ENCODE peak calls at places on chromosomes 16 and 17, in ten cellular contexts. One of them, this sample, is unnamed.

GRCh38 chr17:1058423-1059130 is 61.6 kb downstream of the TIMM22 start:
- DNase-seq in foreskin fibroblast: peak
- DNase-seq in K562: peak
- DNase-seq in choroid plexus epithelial cell: peak
- DNase-seq in AG10803: peak
- DNase-seq in CD8-positive, alpha-beta memory T cell: no peak
- DNase-seq in ovary: no peak
- DNase-seq in AG04450: no peak
- DNase-seq in Peyer's patch: peak
- DNase-seq in RWPE2: no peak
- DNase-seq in this sample: no peak

GRCh38 chr17:77212081-77212832 is 71.5 kb downstream of the SEC14L1 start:
- DNase-seq in AG04450: no peak
- DNase-seq in RWPE2: no peak
- DNase-seq in CD8-positive, alpha-beta memory T cell: no peak
- DNase-seq in K562: no peak
- DNase-seq in Peyer's patch: no peak
- DNase-seq in AG10803: no peak
- DNase-seq in foreskin fibroblast: no peak
- DNase-seq in ovary: no peak
- DNase-seq in choroid plexus epithelial cell: no peak
- DNase-seq in this sample: no peak

GRCh38 chr16:70717817-70718216 is 32.0 kb upstream of the MTSS2 start:
- DNase-seq in CD8-positive, alpha-beta memory T cell: no peak
- DNase-seq in foreskin fibroblast: no peak
- DNase-seq in RWPE2: no peak
- DNase-seq in AG10803: no peak
- DNase-seq in AG04450: no peak
- DNase-seq in choroid plexus epithelial cell: no peak
- DNase-seq in Peyer's patch: no peak
- DNase-seq in ovary: no peak
- DNase-seq in K562: no peak
- DNase-seq in this sample: no peak

GRCh38 chr17:77845541-77846225 is 112.8 kb upstream of the TNRC6C start:
- DNase-seq in RWPE2: no peak
- DNase-seq in foreskin fibroblast: no peak
- DNase-seq in AG10803: no peak
- DNase-seq in ovary: no peak
- DNase-seq in Peyer's patch: no peak
- DNase-seq in choroid plexus epithelial cell: no peak
- DNase-seq in AG04450: no peak
- DNase-seq in K562: no peak
- DNase-seq in CD8-positive, alpha-beta memory T cell: no peak
- DNase-seq in this sample: no peak

GRCh38 chr16:29916979-29917378 is 9.0 kb downstream of the KCTD13 start:
- DNase-seq in ovary: no peak
- DNase-seq in AG10803: no peak
- DNase-seq in AG04450: no peak
- DNase-seq in CD8-positive, alpha-beta memory T cell: no peak
- DNase-seq in choroid plexus epithelial cell: no peak
- DNase-seq in K562: no peak
- DNase-seq in Peyer's patch: no peak
- DNase-seq in foreskin fibroblast: no peak
- DNase-seq in RWPE2: no peak
- DNase-seq in this sample: no peak

GRCh38 chr17:78563189-78564145 is 13.7 kb downstream of the DNAH17 start:
- DNase-seq in foreskin fibroblast: no peak
- DNase-seq in AG10803: no peak
- DNase-seq in choroid plexus epithelial cell: no peak
- DNase-seq in CD8-positive, alpha-beta memory T cell: no peak
- DNase-seq in AG04450: no peak
- DNase-seq in ovary: no peak
- DNase-seq in RWPE2: no peak
- DNase-seq in Peyer's patch: no peak
- DNase-seq in K562: no peak
- DNase-seq in this sample: no peak

GRCh38 chr16:17768257-17768656 is 297.5 kb upstream of the XYLT1 start:
- DNase-seq in foreskin fibroblast: peak
- DNase-seq in AG04450: no peak
- DNase-seq in AG10803: peak
- DNase-seq in ovary: no peak
- DNase-seq in K562: no peak
- DNase-seq in RWPE2: no peak
- DNase-seq in CD8-positive, alpha-beta memory T cell: no peak
- DNase-seq in Peyer's patch: no peak
- DNase-seq in choroid plexus epithelial cell: peak
- DNase-seq in this sample: no peak

GRCh38 chr16:48433849-48434530 is 48.8 kb upstream of the SIAH1 start:
- DNase-seq in ovary: no peak
- DNase-seq in RWPE2: no peak
- DNase-seq in foreskin fibroblast: no peak
- DNase-seq in K562: no peak
- DNase-seq in choroid plexus epithelial cell: peak
- DNase-seq in Peyer's patch: no peak
- DNase-seq in AG10803: no peak
- DNase-seq in AG04450: no peak
- DNase-seq in CD8-positive, alpha-beta memory T cell: no peak
- DNase-seq in this sample: no peak

GRCh38 chr17:80371196-80371595 is 43.8 kb upstream of the ENDOV start:
- DNase-seq in AG04450: no peak
- DNase-seq in ovary: no peak
- DNase-seq in Peyer's patch: peak
- DNase-seq in choroid plexus epithelial cell: no peak
- DNase-seq in K562: no peak
- DNase-seq in AG10803: no peak
- DNase-seq in RWPE2: no peak
- DNase-seq in CD8-positive, alpha-beta memory T cell: no peak
- DNase-seq in foreskin fibroblast: no peak
- DNase-seq in this sample: no peak
- H3K4me3 ChIP-seq in AG04450: no peak
- H3K4me3 ChIP-seq in ovary: no peak
- H3K4me3 ChIP-seq in Peyer's patch: no peak
- H3K4me3 ChIP-seq in choroid plexus epithelial cell: no peak
- H3K4me3 ChIP-seq in K562: no peak
- H3K4me3 ChIP-seq in AG10803: no peak
- H3K4me3 ChIP-seq in RWPE2: no peak
- H3K4me3 ChIP-seq in CD8-positive, alpha-beta memory T cell: no peak
- H3K4me3 ChIP-seq in foreskin fibroblast: no peak
- H3K4me3 ChIP-seq in this sample: no peak

GRCh38 chr17:42520540-42520951 is 15.5 kb upstream of the NAGLU start:
- DNase-seq in ovary: peak
- DNase-seq in K562: peak
- DNase-seq in RWPE2: no peak
- DNase-seq in CD8-positive, alpha-beta memory T cell: no peak
- DNase-seq in foreskin fibroblast: no peak
- DNase-seq in AG04450: no peak
- DNase-seq in Peyer's patch: no peak
- DNase-seq in AG10803: no peak
- DNase-seq in choroid plexus epithelial cell: no peak
- DNase-seq in this sample: no peak

GRCh38 chr17:42518046-42518754 is 17.8 kb upstream of the NAGLU start:
- DNase-seq in choroid plexus epithelial cell: peak
- DNase-seq in Peyer's patch: peak
- DNase-seq in AG04450: peak
- DNase-seq in AG10803: peak
- DNase-seq in ovary: peak
- DNase-seq in CD8-positive, alpha-beta memory T cell: no peak
- DNase-seq in RWPE2: peak
- DNase-seq in foreskin fibroblast: peak
- DNase-seq in K562: peak
- DNase-seq in this sample: peak

GRCh38 chr17:42518755-42519545 is 17.1 kb upstream of the NAGLU start:
- DNase-seq in Peyer's patch: peak
- DNase-seq in ovary: peak
- DNase-seq in CD8-positive, alpha-beta memory T cell: no peak
- DNase-seq in AG04450: no peak
- DNase-seq in choroid plexus epithelial cell: peak
- DNase-seq in RWPE2: no peak
- DNase-seq in AG10803: peak
- DNase-seq in foreskin fibroblast: peak
- DNase-seq in K562: peak
- DNase-seq in this sample: no peak

GRCh38 chr17:42521036-42521435 is 15.0 kb upstream of the NAGLU start:
- DNase-seq in foreskin fibroblast: no peak
- DNase-seq in AG10803: peak
- DNase-seq in choroid plexus epithelial cell: no peak
- DNase-seq in K562: no peak
- DNase-seq in AG04450: no peak
- DNase-seq in Peyer's patch: no peak
- DNase-seq in RWPE2: no peak
- DNase-seq in CD8-positive, alpha-beta memory T cell: no peak
- DNase-seq in ovary: no peak
- DNase-seq in this sample: no peak

GRCh38 chr17:42519546-42520444 is 16.2 kb upstream of the NAGLU start:
- DNase-seq in AG10803: peak
- DNase-seq in choroid plexus epithelial cell: peak
- DNase-seq in K562: peak
- DNase-seq in RWPE2: peak
- DNase-seq in foreskin fibroblast: peak
- DNase-seq in CD8-positive, alpha-beta memory T cell: no peak
- DNase-seq in ovary: peak
- DNase-seq in AG04450: peak
- DNase-seq in Peyer's patch: peak
- DNase-seq in this sample: no peak
- H3K4me3 ChIP-seq in AG10803: no peak
- H3K4me3 ChIP-seq in choroid plexus epithelial cell: no peak
- H3K4me3 ChIP-seq in K562: no peak
- H3K4me3 ChIP-seq in RWPE2: no peak
- H3K4me3 ChIP-seq in foreskin fibroblast: no peak
- H3K4me3 ChIP-seq in CD8-positive, alpha-beta memory T cell: no peak
- H3K4me3 ChIP-seq in ovary: no peak
- H3K4me3 ChIP-seq in AG04450: peak
- H3K4me3 ChIP-seq in Peyer's patch: no peak
- H3K4me3 ChIP-seq in this sample: no peak

GRCh38 chr16:72937360-72937759 is 110.6 kb downstream of the ZFHX3 start:
- DNase-seq in choroid plexus epithelial cell: no peak
- DNase-seq in RWPE2: no peak
- DNase-seq in K562: no peak
- DNase-seq in ovary: no peak
- DNase-seq in CD8-positive, alpha-beta memory T cell: no peak
- DNase-seq in foreskin fibroblast: no peak
- DNase-seq in Peyer's patch: peak
- DNase-seq in AG04450: no peak
- DNase-seq in AG10803: no peak
- DNase-seq in this sample: no peak

GRCh38 chr16:72938426-72939164 is 109.3 kb downstream of the ZFHX3 start:
- DNase-seq in CD8-positive, alpha-beta memory T cell: no peak
- DNase-seq in foreskin fibroblast: peak
- DNase-seq in K562: peak
- DNase-seq in AG10803: peak
- DNase-seq in Peyer's patch: peak
- DNase-seq in AG04450: peak
- DNase-seq in RWPE2: no peak
- DNase-seq in choroid plexus epithelial cell: peak
- DNase-seq in ovary: peak
- DNase-seq in this sample: no peak

GRCh38 chr16:72937916-72938315 is 110.0 kb downstream of the ZFHX3 start:
- DNase-seq in AG10803: no peak
- DNase-seq in K562: no peak
- DNase-seq in ovary: no peak
- DNase-seq in foreskin fibroblast: no peak
- DNase-seq in choroid plexus epithelial cell: no peak
- DNase-seq in RWPE2: no peak
- DNase-seq in AG04450: no peak
- DNase-seq in Peyer's patch: peak
- DNase-seq in CD8-positive, alpha-beta memory T cell: no peak
- DNase-seq in this sample: no peak

GRCh38 chr16:72940886-72941285 is 107.0 kb downstream of the ZFHX3 start:
- DNase-seq in K562: no peak
- DNase-seq in choroid plexus epithelial cell: no peak
- DNase-seq in foreskin fibroblast: no peak
- DNase-seq in CD8-positive, alpha-beta memory T cell: no peak
- DNase-seq in AG04450: no peak
- DNase-seq in RWPE2: no peak
- DNase-seq in AG10803: no peak
- DNase-seq in ovary: no peak
- DNase-seq in Peyer's patch: no peak
- DNase-seq in this sample: no peak

DNA sequence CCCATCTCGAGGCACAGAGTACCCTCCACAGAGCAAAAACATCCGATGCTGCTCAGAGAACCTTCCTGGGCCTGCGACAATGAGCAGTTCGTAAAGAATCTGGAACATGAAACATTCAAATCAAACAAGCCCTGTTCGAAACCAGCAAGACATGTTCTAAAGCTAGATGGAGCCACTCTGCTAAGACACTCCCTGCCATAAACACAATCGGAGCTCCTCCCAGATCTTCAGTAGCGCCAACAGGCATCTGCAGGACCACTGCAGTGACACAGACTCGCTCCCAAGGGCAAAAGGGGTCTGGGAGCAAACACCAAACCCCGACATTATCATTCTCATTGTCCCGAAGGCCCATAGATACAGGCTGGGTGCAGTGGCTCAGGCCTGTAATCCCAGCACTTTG is 108.7 kb downstream of the ZFHX3 start:
- DNase-seq in choroid plexus epithelial cell: peak
- DNase-seq in ovary: peak
- DNase-seq in AG10803: peak
- DNase-seq in RWPE2: no peak
- DNase-seq in Peyer's patch: peak
- DNase-seq in AG04450: peak
- DNase-seq in foreskin fibroblast: peak
- DNase-seq in CD8-positive, alpha-beta memory T cell: no peak
- DNase-seq in K562: no peak
- DNase-seq in this sample: no peak
- H3K4me3 ChIP-seq in choroid plexus epithelial cell: no peak
- H3K4me3 ChIP-seq in ovary: no peak
- H3K4me3 ChIP-seq in AG10803: peak
- H3K4me3 ChIP-seq in RWPE2: no peak
- H3K4me3 ChIP-seq in Peyer's patch: no peak
- H3K4me3 ChIP-seq in AG04450: peak
- H3K4me3 ChIP-seq in foreskin fibroblast: peak
- H3K4me3 ChIP-seq in CD8-positive, alpha-beta memory T cell: no peak
- H3K4me3 ChIP-seq in K562: no peak
- H3K4me3 ChIP-seq in this sample: no peak

GRCh38 chr17:64385187-64386083 is 5.2 kb downstream of the PECAM1 start:
- DNase-seq in AG10803: peak
- DNase-seq in ovary: peak
- DNase-seq in RWPE2: no peak
- DNase-seq in K562: peak
- DNase-seq in AG04450: peak
- DNase-seq in Peyer's patch: no peak
- DNase-seq in CD8-positive, alpha-beta memory T cell: peak
- DNase-seq in choroid plexus epithelial cell: peak
- DNase-seq in foreskin fibroblast: peak
- DNase-seq in this sample: no peak

GRCh38 chr17:64388961-64389565 is 1.6 kb downstream of the PECAM1 start:
- DNase-seq in K562: no peak
- DNase-seq in foreskin fibroblast: no peak
- DNase-seq in AG10803: no peak
- DNase-seq in Peyer's patch: no peak
- DNase-seq in RWPE2: no peak
- DNase-seq in choroid plexus epithelial cell: no peak
- DNase-seq in AG04450: no peak
- DNase-seq in CD8-positive, alpha-beta memory T cell: no peak
- DNase-seq in ovary: no peak
- DNase-seq in this sample: no peak

GRCh38 chr17:64386412-64387144 is 4.1 kb downstream of the PECAM1 start:
- DNase-seq in choroid plexus epithelial cell: no peak
- DNase-seq in foreskin fibroblast: no peak
- DNase-seq in AG04450: no peak
- DNase-seq in AG10803: no peak
- DNase-seq in ovary: no peak
- DNase-seq in Peyer's patch: no peak
- DNase-seq in K562: peak
- DNase-seq in RWPE2: no peak
- DNase-seq in CD8-positive, alpha-beta memory T cell: no peak
- DNase-seq in this sample: no peak

GRCh38 chr17:64387545-64388171 is 3.0 kb downstream of the PECAM1 start:
- DNase-seq in AG04450: no peak
- DNase-seq in choroid plexus epithelial cell: no peak
- DNase-seq in foreskin fibroblast: no peak
- DNase-seq in CD8-positive, alpha-beta memory T cell: no peak
- DNase-seq in Peyer's patch: no peak
- DNase-seq in RWPE2: no peak
- DNase-seq in K562: peak
- DNase-seq in ovary: no peak
- DNase-seq in AG10803: no peak
- DNase-seq in this sample: no peak

GRCh38 chr17:64387145-64387473 is 3.6 kb downstream of the PECAM1 start:
- DNase-seq in AG10803: no peak
- DNase-seq in K562: no peak
- DNase-seq in foreskin fibroblast: no peak
- DNase-seq in Peyer's patch: no peak
- DNase-seq in ovary: no peak
- DNase-seq in AG04450: no peak
- DNase-seq in RWPE2: no peak
- DNase-seq in choroid plexus epithelial cell: no peak
- DNase-seq in CD8-positive, alpha-beta memory T cell: no peak
- DNase-seq in this sample: no peak
- H3K4me3 ChIP-seq in AG10803: no peak
- H3K4me3 ChIP-seq in K562: no peak
- H3K4me3 ChIP-seq in foreskin fibroblast: no peak
- H3K4me3 ChIP-seq in Peyer's patch: no peak
- H3K4me3 ChIP-seq in ovary: peak
- H3K4me3 ChIP-seq in AG04450: no peak
- H3K4me3 ChIP-seq in RWPE2: no peak
- H3K4me3 ChIP-seq in choroid plexus epithelial cell: no peak
- H3K4me3 ChIP-seq in CD8-positive, alpha-beta memory T cell: no peak
- H3K4me3 ChIP-seq in this sample: no peak

This sample was measured in keratinocyte.